ENCODE peak calls at places on chromosomes 16 and 17, in eight cellular contexts. One of them, this sample, is unnamed.

GRCh38 chr16:70396209-70396904 is 42.5 kb downstream of the ST3GAL2 start:
- DNase-seq in NCI-H2081: no peak
- DNase-seq in stimulated activated CD4-positive, alpha-beta T cell treated with anti-CD3 and anti-CD28 coated beads, Interleukin-1b, Interleukin-23, amount 100 ng/mL, for 24 hours: no peak
- DNase-seq in Calu3: no peak
- DNase-seq in CD4-positive, alpha-beta T cell: no peak
- DNase-seq in GM23338: no peak
- DNase-seq in substantia nigra: no peak
- DNase-seq in myocyte: peak; percentile 52
- DNase-seq in this sample: no peak

GRCh38 chr16:10521681-10522274 is 58.6 kb downstream of the EMP2 start:
- DNase-seq in myocyte: peak; percentile 83
- DNase-seq in substantia nigra: peak; percentile 32
- DNase-seq in CD4-positive, alpha-beta T cell: no peak
- DNase-seq in Calu3: peak; percentile 78
- DNase-seq in NCI-H2081: no peak
- DNase-seq in stimulated activated CD4-positive, alpha-beta T cell treated with anti-CD3 and anti-CD28 coated beads, Interleukin-1b, Interleukin-23, amount 100 ng/mL, for 24 hours: no peak
- DNase-seq in GM23338: peak; percentile 83
- DNase-seq in this sample: peak; percentile 66

GRCh38 chr16:73739049-73739769 is 557.4 kb upstream of the PSMD7 start:
- DNase-seq in stimulated activated CD4-positive, alpha-beta T cell treated with anti-CD3 and anti-CD28 coated beads, Interleukin-1b, Interleukin-23, amount 100 ng/mL, for 24 hours: no peak
- DNase-seq in CD4-positive, alpha-beta T cell: no peak
- DNase-seq in substantia nigra: no peak
- DNase-seq in NCI-H2081: no peak
- DNase-seq in Calu3: no peak
- DNase-seq in myocyte: no peak
- DNase-seq in GM23338: no peak
- DNase-seq in this sample: no peak

GRCh38 chr17:74780443-74781238 is 4.5 kb upstream of the NAT9 start:
- DNase-seq in GM23338: peak; percentile 75
- DNase-seq in NCI-H2081: no peak
- DNase-seq in myocyte: peak; percentile 59
- DNase-seq in stimulated activated CD4-positive, alpha-beta T cell treated with anti-CD3 and anti-CD28 coated beads, Interleukin-1b, Interleukin-23, amount 100 ng/mL, for 24 hours: no peak
- DNase-seq in CD4-positive, alpha-beta T cell: no peak
- DNase-seq in Calu3: peak; percentile 45
- DNase-seq in substantia nigra: peak; percentile 57
- DNase-seq in this sample: peak; percentile 64

GRCh38 chr17:81437221-81437651 is 42.0 kb downstream of the BAHCC1 start:
- DNase-seq in Calu3: no peak
- DNase-seq in substantia nigra: no peak
- DNase-seq in GM23338: no peak
- DNase-seq in myocyte: no peak
- DNase-seq in CD4-positive, alpha-beta T cell: no peak
- DNase-seq in NCI-H2081: no peak
- DNase-seq in stimulated activated CD4-positive, alpha-beta T cell treated with anti-CD3 and anti-CD28 coated beads, Interleukin-1b, Interleukin-23, amount 100 ng/mL, for 24 hours: no peak
- DNase-seq in this sample: no peak

GRCh38 chr16:89002851-89003830 is 26.1 kb upstream of the CBFA2T3 start:
- DNase-seq in CD4-positive, alpha-beta T cell: no peak
- DNase-seq in stimulated activated CD4-positive, alpha-beta T cell treated with anti-CD3 and anti-CD28 coated beads, Interleukin-1b, Interleukin-23, amount 100 ng/mL, for 24 hours: no peak
- DNase-seq in myocyte: no peak
- DNase-seq in Calu3: no peak
- DNase-seq in GM23338: no peak
- DNase-seq in substantia nigra: no peak
- DNase-seq in NCI-H2081: no peak
- DNase-seq in this sample: no peak

GRCh38 chr16:54750249-54750648 is 180.4 kb upstream of the IRX5 start:
- DNase-seq in NCI-H2081: no peak
- DNase-seq in Calu3: no peak
- DNase-seq in CD4-positive, alpha-beta T cell: no peak
- DNase-seq in substantia nigra: no peak
- DNase-seq in myocyte: peak; percentile 77
- DNase-seq in GM23338: no peak
- DNase-seq in stimulated activated CD4-positive, alpha-beta T cell treated with anti-CD3 and anti-CD28 coated beads, Interleukin-1b, Interleukin-23, amount 100 ng/mL, for 24 hours: no peak
- DNase-seq in this sample: no peak

GRCh38 chr17:12613566-12613965 is 52.1 kb upstream of the MYOCD start:
- DNase-seq in Calu3: no peak
- DNase-seq in CD4-positive, alpha-beta T cell: no peak
- DNase-seq in substantia nigra: no peak
- DNase-seq in NCI-H2081: no peak
- DNase-seq in myocyte: peak; percentile 81
- DNase-seq in GM23338: peak; percentile 47
- DNase-seq in stimulated activated CD4-positive, alpha-beta T cell treated with anti-CD3 and anti-CD28 coated beads, Interleukin-1b, Interleukin-23, amount 100 ng/mL, for 24 hours: no peak
- DNase-seq in this sample: no peak

GRCh38 chr17:33628500-33629336 is 335.6 kb upstream of the ASIC2 start:
- DNase-seq in myocyte: no peak
- DNase-seq in GM23338: no peak
- DNase-seq in NCI-H2081: no peak
- DNase-seq in substantia nigra: no peak
- DNase-seq in Calu3: no peak
- DNase-seq in CD4-positive, alpha-beta T cell: no peak
- DNase-seq in stimulated activated CD4-positive, alpha-beta T cell treated with anti-CD3 and anti-CD28 coated beads, Interleukin-1b, Interleukin-23, amount 100 ng/mL, for 24 hours: no peak
- DNase-seq in this sample: no peak

GRCh38 chr17:20263595-20263994 is 203.7 kb downstream of the LGALS9B start:
- DNase-seq in GM23338: peak; percentile 21
- DNase-seq in NCI-H2081: peak; percentile 6
- DNase-seq in CD4-positive, alpha-beta T cell: no peak
- DNase-seq in myocyte: peak; percentile 92
- DNase-seq in Calu3: no peak
- DNase-seq in stimulated activated CD4-positive, alpha-beta T cell treated with anti-CD3 and anti-CD28 coated beads, Interleukin-1b, Interleukin-23, amount 100 ng/mL, for 24 hours: no peak
- DNase-seq in substantia nigra: no peak
- DNase-seq in this sample: no peak

GRCh38 chr17:30369995-30370394 is 8.7 kb upstream of the CPD start:
- DNase-seq in Calu3: no peak
- DNase-seq in stimulated activated CD4-positive, alpha-beta T cell treated with anti-CD3 and anti-CD28 coated beads, Interleukin-1b, Interleukin-23, amount 100 ng/mL, for 24 hours: no peak
- DNase-seq in GM23338: no peak
- DNase-seq in NCI-H2081: no peak
- DNase-seq in substantia nigra: no peak
- DNase-seq in CD4-positive, alpha-beta T cell: no peak
- DNase-seq in myocyte: no peak
- DNase-seq in this sample: no peak

GRCh38 chr16:80997139-80997798 is 9.4 kb downstream of the CMC2 start:
- DNase-seq in Calu3: peak; percentile 28
- DNase-seq in GM23338: no peak
- DNase-seq in stimulated activated CD4-positive, alpha-beta T cell treated with anti-CD3 and anti-CD28 coated beads, Interleukin-1b, Interleukin-23, amount 100 ng/mL, for 24 hours: no peak
- DNase-seq in NCI-H2081: no peak
- DNase-seq in myocyte: no peak
- DNase-seq in CD4-positive, alpha-beta T cell: no peak
- DNase-seq in substantia nigra: no peak
- DNase-seq in this sample: no peak

GRCh38 chr17:8140413-8141029 is 11.7 kb downstream of the PER1 start:
- DNase-seq in Calu3: no peak
- DNase-seq in NCI-H2081: no peak
- DNase-seq in myocyte: no peak
- DNase-seq in substantia nigra: no peak
- DNase-seq in CD4-positive, alpha-beta T cell: no peak
- DNase-seq in stimulated activated CD4-positive, alpha-beta T cell treated with anti-CD3 and anti-CD28 coated beads, Interleukin-1b, Interleukin-23, amount 100 ng/mL, for 24 hours: no peak
- DNase-seq in GM23338: no peak
- DNase-seq in this sample: no peak

GRCh38 chr17:51097708-51098446 is 22.8 kb downstream of the SPAG9 start:
- DNase-seq in myocyte: no peak
- DNase-seq in NCI-H2081: no peak
- DNase-seq in GM23338: no peak
- DNase-seq in stimulated activated CD4-positive, alpha-beta T cell treated with anti-CD3 and anti-CD28 coated beads, Interleukin-1b, Interleukin-23, amount 100 ng/mL, for 24 hours: no peak
- DNase-seq in CD4-positive, alpha-beta T cell: no peak
- DNase-seq in substantia nigra: no peak
- DNase-seq in Calu3: no peak
- DNase-seq in this sample: no peak

GRCh38 chr16:53433930-53434435 is 288 bp upstream of the RBL2 start:
- DNase-seq in myocyte: peak; percentile 83
- DNase-seq in substantia nigra: no peak
- DNase-seq in Calu3: no peak
- DNase-seq in NCI-H2081: no peak
- DNase-seq in GM23338: no peak
- DNase-seq in CD4-positive, alpha-beta T cell: no peak
- DNase-seq in stimulated activated CD4-positive, alpha-beta T cell treated with anti-CD3 and anti-CD28 coated beads, Interleukin-1b, Interleukin-23, amount 100 ng/mL, for 24 hours: no peak
- DNase-seq in this sample: peak; percentile 70

GRCh38 chr16:68386628-68387027 is 61.7 kb downstream of the SMPD3 start:
- DNase-seq in GM23338: no peak
- DNase-seq in substantia nigra: no peak
- DNase-seq in stimulated activated CD4-positive, alpha-beta T cell treated with anti-CD3 and anti-CD28 coated beads, Interleukin-1b, Interleukin-23, amount 100 ng/mL, for 24 hours: no peak
- DNase-seq in CD4-positive, alpha-beta T cell: no peak
- DNase-seq in myocyte: no peak
- DNase-seq in Calu3: peak; percentile 63
- DNase-seq in NCI-H2081: no peak
- DNase-seq in this sample: no peak

GRCh38 chr16:523097-523741 is 4.3 kb upstream of the CAPN15 start:
- DNase-seq in GM23338: no peak
- DNase-seq in CD4-positive, alpha-beta T cell: no peak
- DNase-seq in stimulated activated CD4-positive, alpha-beta T cell treated with anti-CD3 and anti-CD28 coated beads, Interleukin-1b, Interleukin-23, amount 100 ng/mL, for 24 hours: no peak
- DNase-seq in substantia nigra: no peak
- DNase-seq in myocyte: no peak
- DNase-seq in NCI-H2081: no peak
- DNase-seq in Calu3: no peak
- DNase-seq in this sample: no peak

GRCh38 chr16:81067166-81067565 is 9.9 kb downstream of the C16orf46 start:
- DNase-seq in GM23338: no peak
- DNase-seq in stimulated activated CD4-positive, alpha-beta T cell treated with anti-CD3 and anti-CD28 coated beads, Interleukin-1b, Interleukin-23, amount 100 ng/mL, for 24 hours: no peak
- DNase-seq in NCI-H2081: no peak
- DNase-seq in substantia nigra: no peak
- DNase-seq in Calu3: no peak
- DNase-seq in CD4-positive, alpha-beta T cell: no peak
- DNase-seq in myocyte: no peak
- DNase-seq in this sample: no peak

GRCh38 chr17:7262192-7263070 is at the start of gene CLDN7:
- DNase-seq in NCI-H2081: peak; percentile 78
- DNase-seq in Calu3: peak; percentile 94
- DNase-seq in myocyte: no peak
- DNase-seq in substantia nigra: no peak
- DNase-seq in GM23338: peak; percentile 98
- DNase-seq in stimulated activated CD4-positive, alpha-beta T cell treated with anti-CD3 and anti-CD28 coated beads, Interleukin-1b, Interleukin-23, amount 100 ng/mL, for 24 hours: no peak
- DNase-seq in CD4-positive, alpha-beta T cell: no peak
- DNase-seq in this sample: no peak

GRCh38 chr17:49687878-49688491 is 10.1 kb upstream of the SPOP start:
- DNase-seq in myocyte: no peak
- DNase-seq in substantia nigra: no peak
- DNase-seq in Calu3: no peak
- DNase-seq in CD4-positive, alpha-beta T cell: no peak
- DNase-seq in NCI-H2081: peak; percentile 13
- DNase-seq in stimulated activated CD4-positive, alpha-beta T cell treated with anti-CD3 and anti-CD28 coated beads, Interleukin-1b, Interleukin-23, amount 100 ng/mL, for 24 hours: no peak
- DNase-seq in GM23338: no peak
- DNase-seq in this sample: peak; percentile 70

GRCh38 chr17:42325026-42325425 is 36.7 kb downstream of the STAT5A start:
- DNase-seq in Calu3: no peak
- DNase-seq in NCI-H2081: no peak
- DNase-seq in myocyte: peak; percentile 92
- DNase-seq in GM23338: no peak
- DNase-seq in stimulated activated CD4-positive, alpha-beta T cell treated with anti-CD3 and anti-CD28 coated beads, Interleukin-1b, Interleukin-23, amount 100 ng/mL, for 24 hours: no peak
- DNase-seq in substantia nigra: no peak
- DNase-seq in CD4-positive, alpha-beta T cell: no peak
- DNase-seq in this sample: peak; percentile 87

GRCh38 chr17:77501101-77501566 is 360.4 kb downstream of the SEC14L1 start:
- DNase-seq in NCI-H2081: no peak
- DNase-seq in myocyte: no peak
- DNase-seq in GM23338: peak; percentile 86
- DNase-seq in CD4-positive, alpha-beta T cell: no peak
- DNase-seq in stimulated activated CD4-positive, alpha-beta T cell treated with anti-CD3 and anti-CD28 coated beads, Interleukin-1b, Interleukin-23, amount 100 ng/mL, for 24 hours: no peak
- DNase-seq in Calu3: no peak
- DNase-seq in substantia nigra: no peak
- DNase-seq in this sample: no peak

GRCh38 chr16:81885976-81886586 is 107.0 kb downstream of the PLCG2 start:
- DNase-seq in GM23338: peak; percentile 87
- DNase-seq in substantia nigra: no peak
- DNase-seq in CD4-positive, alpha-beta T cell: no peak
- DNase-seq in myocyte: peak; percentile 43
- DNase-seq in stimulated activated CD4-positive, alpha-beta T cell treated with anti-CD3 and anti-CD28 coated beads, Interleukin-1b, Interleukin-23, amount 100 ng/mL, for 24 hours: no peak
- DNase-seq in Calu3: peak; percentile 75
- DNase-seq in NCI-H2081: peak; percentile 2
- DNase-seq in this sample: no peak

GRCh38 chr17:44069974-44070454 is 521 bp upstream of the G6PC3 start:
- DNase-seq in NCI-H2081: no peak
- DNase-seq in stimulated activated CD4-positive, alpha-beta T cell treated with anti-CD3 and anti-CD28 coated beads, Interleukin-1b, Interleukin-23, amount 100 ng/mL, for 24 hours: no peak
- DNase-seq in Calu3: no peak
- DNase-seq in GM23338: peak; percentile 60
- DNase-seq in CD4-positive, alpha-beta T cell: no peak
- DNase-seq in myocyte: no peak
- DNase-seq in substantia nigra: no peak
- DNase-seq in this sample: no peak

GRCh38 chr16:5845046-5845445 is 747.5 kb upstream of the EEF2KMT start:
- DNase-seq in Calu3: no peak
- DNase-seq in CD4-positive, alpha-beta T cell: no peak
- DNase-seq in GM23338: no peak
- DNase-seq in substantia nigra: no peak
- DNase-seq in NCI-H2081: no peak
- DNase-seq in myocyte: no peak
- DNase-seq in stimulated activated CD4-positive, alpha-beta T cell treated with anti-CD3 and anti-CD28 coated beads, Interleukin-1b, Interleukin-23, amount 100 ng/mL, for 24 hours: no peak
- DNase-seq in this sample: no peak

GRCh38 chr16:2852003-2852730 is 5.8 kb downstream of the PRSS22 start:
- DNase-seq in substantia nigra: no peak
- DNase-seq in stimulated activated CD4-positive, alpha-beta T cell treated with anti-CD3 and anti-CD28 coated beads, Interleukin-1b, Interleukin-23, amount 100 ng/mL, for 24 hours: no peak
- DNase-seq in CD4-positive, alpha-beta T cell: no peak
- DNase-seq in NCI-H2081: no peak
- DNase-seq in myocyte: no peak
- DNase-seq in Calu3: no peak
- DNase-seq in GM23338: no peak
- DNase-seq in this sample: no peak

GRCh38 chr16:3492356-3492755 is 2.9 kb downstream of the C16orf90 start:
- DNase-seq in GM23338: no peak
- DNase-seq in NCI-H2081: no peak
- DNase-seq in myocyte: no peak
- DNase-seq in Calu3: no peak
- DNase-seq in stimulated activated CD4-positive, alpha-beta T cell treated with anti-CD3 and anti-CD28 coated beads, Interleukin-1b, Interleukin-23, amount 100 ng/mL, for 24 hours: no peak
- DNase-seq in CD4-positive, alpha-beta T cell: no peak
- DNase-seq in substantia nigra: no peak
- DNase-seq in this sample: no peak

GRCh38 chr17:70913086-70913485 is 743.8 kb downstream of the KCNJ2 start:
- DNase-seq in stimulated activated CD4-positive, alpha-beta T cell treated with anti-CD3 and anti-CD28 coated beads, Interleukin-1b, Interleukin-23, amount 100 ng/mL, for 24 hours: no peak
- DNase-seq in GM23338: no peak
- DNase-seq in Calu3: no peak
- DNase-seq in substantia nigra: no peak
- DNase-seq in NCI-H2081: no peak
- DNase-seq in myocyte: peak; percentile 20
- DNase-seq in CD4-positive, alpha-beta T cell: no peak
- DNase-seq in this sample: no peak

GRCh38 chr17:47882247-47882646 is 13.8 kb upstream of the SP2 start:
- DNase-seq in substantia nigra: no peak
- DNase-seq in Calu3: no peak
- DNase-seq in CD4-positive, alpha-beta T cell: no peak
- DNase-seq in GM23338: no peak
- DNase-seq in myocyte: peak; percentile 60
- DNase-seq in NCI-H2081: no peak
- DNase-seq in stimulated activated CD4-positive, alpha-beta T cell treated with anti-CD3 and anti-CD28 coated beads, Interleukin-1b, Interleukin-23, amount 100 ng/mL, for 24 hours: no peak
- DNase-seq in this sample: peak; percentile 44

GRCh38 chr17:18224428-18225120 is 861 bp upstream of the LLGL1 start:
- DNase-seq in stimulated activated CD4-positive, alpha-beta T cell treated with anti-CD3 and anti-CD28 coated beads, Interleukin-1b, Interleukin-23, amount 100 ng/mL, for 24 hours: no peak
- DNase-seq in substantia nigra: no peak
- DNase-seq in Calu3: no peak
- DNase-seq in NCI-H2081: no peak
- DNase-seq in GM23338: peak; percentile 96
- DNase-seq in CD4-positive, alpha-beta T cell: no peak
- DNase-seq in myocyte: no peak
- DNase-seq in this sample: no peak

GRCh38 chr17:34249497-34249877 is 5.6 kb upstream of the CCL2 start:
- DNase-seq in myocyte: peak; percentile 8
- DNase-seq in GM23338: no peak
- DNase-seq in NCI-H2081: no peak
- DNase-seq in substantia nigra: no peak
- DNase-seq in stimulated activated CD4-positive, alpha-beta T cell treated with anti-CD3 and anti-CD28 coated beads, Interleukin-1b, Interleukin-23, amount 100 ng/mL, for 24 hours: no peak
- DNase-seq in Calu3: no peak
- DNase-seq in CD4-positive, alpha-beta T cell: no peak
- DNase-seq in this sample: no peak

GRCh38 chr17:12537436-12537835 is 128.3 kb upstream of the MYOCD start:
- DNase-seq in substantia nigra: no peak
- DNase-seq in Calu3: no peak
- DNase-seq in NCI-H2081: no peak
- DNase-seq in GM23338: no peak
- DNase-seq in CD4-positive, alpha-beta T cell: no peak
- DNase-seq in myocyte: no peak
- DNase-seq in stimulated activated CD4-positive, alpha-beta T cell treated with anti-CD3 and anti-CD28 coated beads, Interleukin-1b, Interleukin-23, amount 100 ng/mL, for 24 hours: no peak
- DNase-seq in this sample: no peak

GRCh38 chr17:66791337-66791736 is 43.6 kb upstream of the CACNG5 start:
- DNase-seq in CD4-positive, alpha-beta T cell: no peak
- DNase-seq in substantia nigra: peak; percentile 25
- DNase-seq in Calu3: no peak
- DNase-seq in myocyte: no peak
- DNase-seq in NCI-H2081: no peak
- DNase-seq in stimulated activated CD4-positive, alpha-beta T cell treated with anti-CD3 and anti-CD28 coated beads, Interleukin-1b, Interleukin-23, amount 100 ng/mL, for 24 hours: no peak
- DNase-seq in GM23338: no peak
- DNase-seq in this sample: no peak

GRCh38 chr17:12047977-12048376 is 27.3 kb downstream of the MAP2K4 start:
- DNase-seq in GM23338: no peak
- DNase-seq in myocyte: peak; percentile 13
- DNase-seq in Calu3: peak; percentile 11
- DNase-seq in CD4-positive, alpha-beta T cell: no peak
- DNase-seq in stimulated activated CD4-positive, alpha-beta T cell treated with anti-CD3 and anti-CD28 coated beads, Interleukin-1b, Interleukin-23, amount 100 ng/mL, for 24 hours: no peak
- DNase-seq in substantia nigra: no peak
- DNase-seq in NCI-H2081: no peak
- DNase-seq in this sample: peak; percentile 4

This sample was measured in H4.